ENCODE peak calls at places on chromosome 9, in ten cellular contexts. X is activated CD4-positive, CD25-positive, alpha-beta regulatory T cell treated with anti-CD3 and anti-CD28 coated beads, Interleukin-2, amount 50 U/mL, for 72 hours; V is activated CD8-positive, alpha-beta memory T cell treated with anti-CD3 and anti-CD28 coated beads for 24 hours; W is tibial artery; Y is EL; B is ACHN; G is CD8-positive, alpha-beta T cell; C is fibroblast of the conjunctiva; R is effector CD4-positive, alpha-beta T cell; I is PC-9. P is an unnamed sample.

GRCh38 chr9:133420392-133420827 is 1.8 kb upstream of the ADAMTS13 start:
- DNase-seq in X (no peak), V (no peak), W (no peak), Y (no peak), B (no peak), G (no peak), C (no peak), R (no peak), I (no peak), P (no peak)

GRCh38 chr9:2087500-2088313 is 72.6 kb downstream of the SMARCA2 start:
- DNase-seq in X (no peak), V (no peak), W (no peak), Y (peak; percentile 58), B (peak; percentile 64), G (no peak), C (no peak), R (peak; percentile 8), I (no peak), P (no peak)

GRCh38 chr9:110206388-110206787 is 1.6 kb downstream of the C9orf152 start:
- DNase-seq in X (no peak), V (no peak), W (no peak), Y (no peak), B (no peak), G (no peak), C (no peak), R (no peak), I (no peak), P (no peak)

GRCh38 chr9:129626944-129627297 is 958 bp downstream of the NTMT1 start:
- DNase-seq in X (no peak), V (no peak), W (no peak), Y (peak; percentile 97), B (peak; percentile 64), G (no peak), C (no peak), R (no peak), I (no peak), P (no peak)

GRCh38 chr9:121499427-121500164 is at the start of gene GGTA1:
- DNase-seq in X (no peak), V (peak; percentile 59), W (peak; percentile 80), Y (peak; percentile 65), B (peak; percentile 8), G (no peak), C (peak; percentile 16), R (no peak), I (no peak), P (no peak)

GRCh38 chr9:19496321-19496720 is 87.5 kb downstream of the ACER2 start:
- DNase-seq in X (no peak), V (no peak), W (no peak), Y (no peak), B (no peak), G (no peak), C (no peak), R (no peak), I (no peak), P (no peak)

GRCh38 chr9:75500479-75500878 is 390.0 kb upstream of the PCSK5 start:
- DNase-seq in X (no peak), V (no peak), W (no peak), Y (no peak), B (no peak), G (no peak), C (no peak), R (no peak), I (no peak), P (no peak)

GRCh38 chr9:13952906-13953305 is 361.0 kb downstream of the NFIB start:
- DNase-seq in X (no peak), V (no peak), W (no peak), Y (no peak), B (no peak), G (no peak), C (no peak), R (no peak), I (no peak), P (no peak)

GRCh38 chr9:125238127-125238914 is 2.8 kb downstream of the HSPA5 start:
- DNase-seq in X (no peak), V (no peak), W (no peak), Y (no peak), B (no peak), G (no peak), C (no peak), R (no peak), I (no peak), P (no peak)

GRCh38 chr9:70111042-70111602 is 67.5 kb downstream of the MAMDC2 start:
- DNase-seq in X (peak; percentile 59), V (peak; percentile 73), W (peak; percentile 89), Y (peak; percentile 69), B (peak; percentile 72), G (peak; percentile 9), C (peak; percentile 56), R (peak; percentile 37), I (peak; percentile 48), P (no peak)

GRCh38 chr9:36592801-36593583 is 20.3 kb downstream of the MELK start:
- DNase-seq in X (no peak), V (no peak), W (no peak), Y (no peak), B (no peak), G (no peak), C (no peak), R (no peak), I (no peak), P (no peak)

GRCh38 chr9:117696141-117696540 is 8.1 kb upstream of the TLR4 start:
- DNase-seq in X (no peak), V (no peak), W (no peak), Y (no peak), B (no peak), G (no peak), C (no peak), R (no peak), I (no peak), P (no peak)

GRCh38 chr9:33170464-33171156 is 3.5 kb upstream of the B4GALT1 start:
- DNase-seq in X (no peak), V (peak; percentile 70), W (peak; percentile 78), Y (peak; percentile 46), B (peak; percentile 49), G (peak; percentile 31), C (no peak), R (no peak), I (no peak), P (no peak)

GRCh38 chr9:130352081-130352480 is 86.5 kb downstream of the HMCN2 start:
- DNase-seq in X (no peak), V (no peak), W (no peak), Y (no peak), B (no peak), G (no peak), C (no peak), R (no peak), I (peak; percentile 97), P (no peak)

GRCh38 chr9:95126739-95127138 is 190.8 kb downstream of the FANCC start:
- DNase-seq in X (no peak), V (no peak), W (no peak), Y (no peak), B (no peak), G (no peak), C (no peak), R (no peak), I (no peak), P (no peak)

GRCh38 chr9:83544002-83544698 is 5.9 kb upstream of the FRMD3 start:
- DNase-seq in X (no peak), V (no peak), W (no peak), Y (peak; percentile 71), B (peak; percentile 70), G (no peak), C (peak; percentile 72), R (no peak), I (peak; percentile 71), P (no peak)

GRCh38 chr9:7536310-7536939 is 263.2 kb downstream of the DMAC1 start:
- DNase-seq in X (peak; percentile 36), V (peak; percentile 57), W (no peak), Y (peak; percentile 21), B (peak; percentile 50), G (no peak), C (peak; percentile 39), R (no peak), I (no peak), P (no peak)

GRCh38 chr9:122222741-122223140 is 6.0 kb downstream of the LHX6 start:
- DNase-seq in X (no peak), V (no peak), W (no peak), Y (no peak), B (no peak), G (no peak), C (no peak), R (no peak), I (no peak), P (no peak)

GRCh38 chr9:72041775-72042194 is 18.6 kb downstream of the C9orf57 start:
- DNase-seq in X (no peak), V (no peak), W (peak; percentile 73), Y (peak; percentile 76), B (peak; percentile 47), G (no peak), C (peak; percentile 22), R (no peak), I (peak; percentile 75), P (no peak)

GRCh38 chr9:83509372-83509771 is 28.8 kb downstream of the FRMD3 start:
- DNase-seq in X (no peak), V (no peak), W (no peak), Y (peak; percentile 41), B (no peak), G (no peak), C (no peak), R (no peak), I (no peak), P (no peak)

GRCh38 chr9:806285-807156 is 35.0 kb upstream of the DMRT1 start:
- DNase-seq in X (no peak), V (no peak), W (no peak), Y (peak; percentile 38), B (peak; percentile 25), G (no peak), C (peak; percentile 14), R (no peak), I (no peak), P (no peak)

GRCh38 chr9:36187414-36187813 is 3.3 kb upstream of the CLTA start:
- DNase-seq in X (no peak), V (no peak), W (no peak), Y (peak; percentile 88), B (peak; percentile 63), G (no peak), C (no peak), R (no peak), I (peak; percentile 39), P (no peak)

GRCh38 chr9:137524597-137525317 is 25.4 kb downstream of the PNPLA7 start:
- DNase-seq in X (no peak), V (no peak), W (no peak), Y (no peak), B (no peak), G (no peak), C (no peak), R (no peak), I (no peak), P (no peak)

P was measured in T-helper 22 cell.